ENCODE peak calls at places on chromosomes 16 and 17, in six cellular contexts. One of them, this sample, is unnamed.

GRCh38 chr16:8907096-8907495 is 24.9 kb downstream of the LITAFD start:
- DNase-seq in H1: no peak
- DNase-seq in HepG2: no peak
- DNase-seq in WTC11: no peak
- DNase-seq in GM23338: no peak
- DNase-seq in GM12878: no peak
- DNase-seq in this sample: no peak

GRCh38 chr17:45747907-45748306 is 36.2 kb upstream of the CRHR1 start:
- DNase-seq in H1: no peak
- DNase-seq in HepG2: no peak
- DNase-seq in WTC11: no peak
- DNase-seq in GM23338: no peak
- DNase-seq in GM12878: no peak
- DNase-seq in this sample: no peak

GRCh38 chr17:17494499-17495447 is 1.4 kb downstream of the RASD1 start:
- DNase-seq in H1: peak
- DNase-seq in HepG2: no peak
- DNase-seq in WTC11: peak
- DNase-seq in GM23338: peak
- DNase-seq in GM12878: no peak
- DNase-seq in this sample: no peak

GRCh38 chr16:27374794-27375499 is 27.0 kb upstream of the IL21R start:
- DNase-seq in H1: peak
- DNase-seq in HepG2: peak
- DNase-seq in WTC11: peak
- DNase-seq in GM23338: peak
- DNase-seq in GM12878: peak
- DNase-seq in this sample: peak

GRCh38 chr17:50155115-50155819 is 4.8 kb upstream of the PPP1R9B start:
- DNase-seq in H1: no peak
- DNase-seq in HepG2: no peak
- DNase-seq in WTC11: no peak
- DNase-seq in GM23338: no peak
- DNase-seq in GM12878: no peak
- DNase-seq in this sample: no peak

GRCh38 chr17:52030096-52030495 is 128.4 kb downstream of the CA10 start:
- DNase-seq in H1: no peak
- DNase-seq in HepG2: no peak
- DNase-seq in WTC11: no peak
- DNase-seq in GM23338: no peak
- DNase-seq in GM12878: no peak
- DNase-seq in this sample: no peak

GRCh38 chr17:62653831-62654829 is 26.7 kb downstream of the MRC2 start:
- DNase-seq in H1: no peak
- DNase-seq in HepG2: no peak
- DNase-seq in WTC11: peak
- DNase-seq in GM23338: no peak
- DNase-seq in GM12878: no peak
- DNase-seq in this sample: peak

GRCh38 chr17:45680360-45680759 is 103.8 kb upstream of the CRHR1 start:
- DNase-seq in H1: no peak
- DNase-seq in HepG2: no peak
- DNase-seq in WTC11: no peak
- DNase-seq in GM23338: no peak
- DNase-seq in GM12878: no peak
- DNase-seq in this sample: no peak

GRCh38 chr16:8660841-8661301 is 13.5 kb upstream of the ABAT start:
- DNase-seq in H1: peak
- DNase-seq in HepG2: peak
- DNase-seq in WTC11: peak
- DNase-seq in GM23338: peak
- DNase-seq in GM12878: no peak
- DNase-seq in this sample: peak

GRCh38 chr17:57782642-57783337 is 37.7 kb upstream of the CCDC182 start:
- DNase-seq in H1: no peak
- DNase-seq in HepG2: no peak
- DNase-seq in WTC11: peak
- DNase-seq in GM23338: no peak
- DNase-seq in GM12878: no peak
- DNase-seq in this sample: no peak

GRCh38 chr17:40568074-40568836 is 3.0 kb upstream of the CCR7 start:
- DNase-seq in H1: no peak
- DNase-seq in HepG2: no peak
- DNase-seq in WTC11: no peak
- DNase-seq in GM23338: no peak
- DNase-seq in GM12878: no peak
- DNase-seq in this sample: peak

GRCh38 chr17:52604105-52604504 is 445.6 kb upstream of the CA10 start:
- DNase-seq in H1: no peak
- DNase-seq in HepG2: no peak
- DNase-seq in WTC11: no peak
- DNase-seq in GM23338: no peak
- DNase-seq in GM12878: no peak
- DNase-seq in this sample: no peak

GRCh38 chr16:21244798-21245197 is 11.3 kb downstream of the ANKS4B start:
- DNase-seq in H1: peak
- DNase-seq in HepG2: no peak
- DNase-seq in WTC11: no peak
- DNase-seq in GM23338: no peak
- DNase-seq in GM12878: no peak
- DNase-seq in this sample: no peak

GRCh38 chr16:53632526-53632925 is 71.1 kb downstream of the RPGRIP1L start:
- DNase-seq in H1: no peak
- DNase-seq in HepG2: no peak
- DNase-seq in WTC11: no peak
- DNase-seq in GM23338: no peak
- DNase-seq in GM12878: no peak
- DNase-seq in this sample: no peak

GRCh38 chr16:57725077-57725953 is 10.3 kb upstream of the KATNB1 start:
- DNase-seq in H1: no peak
- DNase-seq in HepG2: no peak
- DNase-seq in WTC11: no peak
- DNase-seq in GM23338: no peak
- DNase-seq in GM12878: no peak
- DNase-seq in this sample: no peak

GRCh38 chr17:41967921-41968578 is 1.5 kb downstream of the CNP start:
- DNase-seq in H1: no peak
- DNase-seq in HepG2: no peak
- DNase-seq in WTC11: no peak
- DNase-seq in GM23338: no peak
- DNase-seq in GM12878: no peak
- DNase-seq in this sample: no peak

GRCh38 chr16:55842369-55843104 is 9.6 kb upstream of the CES1 start:
- DNase-seq in H1: peak
- DNase-seq in HepG2: peak
- DNase-seq in WTC11: no peak
- DNase-seq in GM23338: peak
- DNase-seq in GM12878: no peak
- DNase-seq in this sample: peak

GRCh38 chr16:74573622-74574021 is 33.3 kb downstream of the GLG1 start:
- DNase-seq in H1: no peak
- DNase-seq in HepG2: no peak
- DNase-seq in WTC11: no peak
- DNase-seq in GM23338: no peak
- DNase-seq in GM12878: no peak
- DNase-seq in this sample: no peak

GRCh38 chr16:52497067-52497816 is 49.7 kb downstream of the TOX3 start:
- DNase-seq in H1: no peak
- DNase-seq in HepG2: peak
- DNase-seq in WTC11: no peak
- DNase-seq in GM23338: no peak
- DNase-seq in GM12878: no peak
- DNase-seq in this sample: no peak

GRCh38 chr16:50081428-50082018 is 15.8 kb downstream of the HEATR3 start:
- DNase-seq in H1: no peak
- DNase-seq in HepG2: no peak
- DNase-seq in WTC11: no peak
- DNase-seq in GM23338: no peak
- DNase-seq in GM12878: no peak
- DNase-seq in this sample: no peak

GRCh38 chr17:57035971-57036481 is 49.0 kb upstream of the AKAP1 start:
- DNase-seq in H1: no peak
- DNase-seq in HepG2: no peak
- DNase-seq in WTC11: no peak
- DNase-seq in GM23338: no peak
- DNase-seq in GM12878: no peak
- DNase-seq in this sample: no peak

GRCh38 chr17:72175787-72176515 is 55.1 kb downstream of the SOX9 start:
- DNase-seq in H1: no peak
- DNase-seq in HepG2: no peak
- DNase-seq in WTC11: no peak
- DNase-seq in GM23338: no peak
- DNase-seq in GM12878: no peak
- DNase-seq in this sample: no peak

GRCh38 chr16:50066482-50067289 is 916 bp downstream of the HEATR3 start:
- DNase-seq in H1: no peak
- DNase-seq in HepG2: no peak
- DNase-seq in WTC11: no peak
- DNase-seq in GM23338: no peak
- DNase-seq in GM12878: no peak
- DNase-seq in this sample: no peak

GRCh38 chr16:84284168-84284722 is 10.4 kb upstream of the WFDC1 start:
- DNase-seq in H1: peak
- DNase-seq in HepG2: peak
- DNase-seq in WTC11: peak
- DNase-seq in GM23338: peak
- DNase-seq in GM12878: no peak
- DNase-seq in this sample: peak

GRCh38 chr17:4476512-4477070 is 22.1 kb upstream of the SPNS2 start:
- DNase-seq in H1: no peak
- DNase-seq in HepG2: no peak
- DNase-seq in WTC11: no peak
- DNase-seq in GM23338: no peak
- DNase-seq in GM12878: no peak
- DNase-seq in this sample: no peak
- TF ChIP-seq CREB1 in H1: no peak
- TF ChIP-seq CREB1 in HepG2: no peak
- TF ChIP-seq CREB1 in WTC11: no peak
- TF ChIP-seq CREB1 in GM23338: no peak
- TF ChIP-seq CREB1 in GM12878: no peak
- TF ChIP-seq CREB1 in this sample: no peak

GRCh38 chr17:65627892-65628622 is 66.6 kb upstream of the AXIN2 start:
- DNase-seq in H1: no peak
- DNase-seq in HepG2: peak
- DNase-seq in WTC11: no peak
- DNase-seq in GM23338: no peak
- DNase-seq in GM12878: no peak
- DNase-seq in this sample: no peak
- TF ChIP-seq CREB1 in H1: no peak
- TF ChIP-seq CREB1 in HepG2: peak
- TF ChIP-seq CREB1 in WTC11: no peak
- TF ChIP-seq CREB1 in GM23338: no peak
- TF ChIP-seq CREB1 in GM12878: no peak
- TF ChIP-seq CREB1 in this sample: no peak

DNA sequence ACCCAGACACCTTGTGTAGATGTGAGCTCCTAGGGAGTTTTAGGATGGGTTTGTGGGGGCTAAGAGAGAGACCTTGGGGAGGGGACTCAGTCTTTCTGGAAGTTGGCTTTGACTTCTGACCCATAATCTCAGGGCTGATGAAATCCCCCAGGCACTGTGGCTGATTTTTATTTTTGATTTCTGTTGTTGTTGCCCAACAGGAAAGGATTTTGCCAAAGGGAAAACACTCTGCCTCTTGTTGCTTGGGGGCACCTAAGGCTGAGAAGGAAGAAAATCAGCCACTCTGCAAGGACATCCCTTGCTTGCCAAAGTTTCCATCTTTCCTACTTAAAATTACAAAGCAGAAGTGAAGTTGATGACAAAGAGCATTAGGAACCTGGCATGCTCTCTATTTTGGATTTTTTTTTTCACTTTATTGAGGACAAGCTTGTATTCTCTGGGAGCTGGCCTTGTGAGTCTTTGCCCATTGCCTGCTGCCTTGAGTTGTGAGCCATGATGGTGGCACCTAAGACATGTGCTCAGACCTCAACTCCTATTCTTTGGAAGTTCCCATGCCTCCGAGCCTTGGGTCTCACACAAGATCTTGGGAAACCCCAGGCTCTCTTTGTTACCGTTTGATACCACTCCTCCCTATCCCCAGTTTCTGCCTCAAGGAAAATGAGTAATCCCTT is 3.2 kb upstream of the C1QTNF1 start:
- DNase-seq in H1: no peak
- DNase-seq in HepG2: no peak
- DNase-seq in WTC11: no peak
- DNase-seq in GM23338: no peak
- DNase-seq in GM12878: no peak
- DNase-seq in this sample: no peak
- TF ChIP-seq CREB1 in H1: no peak
- TF ChIP-seq CREB1 in HepG2: no peak
- TF ChIP-seq CREB1 in WTC11: no peak
- TF ChIP-seq CREB1 in GM23338: no peak
- TF ChIP-seq CREB1 in GM12878: no peak
- TF ChIP-seq CREB1 in this sample: no peak

GRCh38 chr17:47896672-47897490 is 845 bp downstream of the SP2 start:
- DNase-seq in H1: no peak
- DNase-seq in HepG2: no peak
- DNase-seq in WTC11: no peak
- DNase-seq in GM23338: no peak
- DNase-seq in GM12878: no peak
- DNase-seq in this sample: no peak

GRCh38 chr17:47897561-47897960 is 1.5 kb downstream of the SP2 start:
- DNase-seq in H1: no peak
- DNase-seq in HepG2: no peak
- DNase-seq in WTC11: no peak
- DNase-seq in GM23338: no peak
- DNase-seq in GM12878: no peak
- DNase-seq in this sample: no peak

GRCh38 chr17:47895856-47896671 is at the start of gene SP2:
- DNase-seq in H1: peak
- DNase-seq in HepG2: peak
- DNase-seq in WTC11: peak
- DNase-seq in GM23338: peak
- DNase-seq in GM12878: peak
- DNase-seq in this sample: peak

GRCh38 chr17:47895254-47895855 is 681 bp upstream of the SP2 start:
- DNase-seq in H1: no peak
- DNase-seq in HepG2: no peak
- DNase-seq in WTC11: no peak
- DNase-seq in GM23338: no peak
- DNase-seq in GM12878: no peak
- DNase-seq in this sample: peak

DNA sequence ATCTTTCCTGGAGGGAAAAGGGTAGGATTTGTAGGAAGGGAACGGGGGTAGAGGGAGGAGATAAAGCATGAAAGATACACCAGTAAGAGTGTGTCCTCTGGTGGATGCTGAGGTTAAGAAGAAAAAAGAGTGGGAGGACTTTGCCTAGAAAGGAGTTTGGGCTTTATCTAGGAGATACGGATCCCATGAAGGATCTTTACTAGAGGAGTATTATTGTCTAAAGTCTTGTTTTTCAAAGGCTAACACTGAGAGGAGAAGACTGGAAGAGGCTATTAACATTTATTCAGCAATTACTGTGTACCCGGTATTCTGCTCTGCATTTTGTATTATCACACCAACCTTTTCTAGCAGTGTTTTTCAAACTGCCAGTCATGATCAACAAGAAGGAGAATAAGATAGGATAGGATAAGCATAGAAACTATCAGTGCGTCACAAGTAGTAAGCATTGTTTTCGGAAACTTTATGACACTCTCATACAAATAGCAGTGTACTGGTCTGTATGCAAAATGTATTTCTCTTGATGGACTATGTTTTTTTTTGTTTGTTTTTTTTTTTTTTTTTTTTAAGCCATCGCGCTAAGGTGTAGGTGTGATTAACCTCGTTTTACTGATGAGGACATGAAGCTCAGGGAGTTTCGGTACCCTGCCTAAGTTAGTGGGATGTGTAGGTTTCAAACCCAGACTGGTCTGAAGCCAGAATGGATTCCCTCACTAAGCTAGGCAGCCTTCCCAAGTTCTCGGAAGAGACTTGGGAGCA is 1.4 kb upstream of the SP2 start:
- DNase-seq in H1: no peak
- DNase-seq in HepG2: no peak
- DNase-seq in WTC11: no peak
- DNase-seq in GM23338: peak
- DNase-seq in GM12878: no peak
- DNase-seq in this sample: no peak
- TF ChIP-seq CREB1 in H1: no peak
- TF ChIP-seq CREB1 in HepG2: no peak
- TF ChIP-seq CREB1 in WTC11: no peak
- TF ChIP-seq CREB1 in GM23338: no peak
- TF ChIP-seq CREB1 in GM12878: no peak
- TF ChIP-seq CREB1 in this sample: no peak

This sample was measured in K562.